ENCODE peak calls at places on chromosome 12, in five cellular contexts. I is pancreas, Y is tibial nerve, W is MM.1S, N is breast epithelium. U is an unnamed sample. For H3K4me1, the result is how much of the 10 kb centered on the place peaks cover.

GRCh38 chr12:45354399-45354798 is 138.5 kb downstream of the ANO6 start:
- DNase-seq in I (no peak), Y (no peak), W (peak), N (no peak), U (no peak)

GRCh38 chr12:64452559-64453329 is 824 bp downstream of the TBK1 start:
- DNase-seq in I (no peak), Y (no peak), W (peak), N (no peak), U (no peak)

GRCh38 chr12:41548926-41549325 is 360.8 kb downstream of the PDZRN4 start:
- DNase-seq in I (no peak), Y (no peak), W (no peak), N (no peak), U (no peak)

GRCh38 chr12:12821975-12822374 is 8.8 kb downstream of the DDX47 start:
- DNase-seq in I (no peak), Y (no peak), W (peak), N (no peak), U (no peak)

GRCh38 chr12:124848621-124849380 is 14.9 kb downstream of the SCARB1 start:
- DNase-seq in I (no peak), Y (no peak), W (no peak), N (no peak), U (no peak)

GRCh38 chr12:75798527-75798926 is 233.0 kb downstream of the PHLDA1 start:
- DNase-seq in I (no peak), Y (no peak), W (no peak), N (no peak), U (no peak)

GRCh38 chr12:72738811-72739210 is 466.6 kb downstream of the TRHDE start:
- DNase-seq in I (no peak), Y (no peak), W (no peak), N (no peak), U (no peak)

GRCh38 chr12:107027304-107028053 is 40.5 kb upstream of the MTERF2 start:
- DNase-seq in I (no peak), Y (no peak), W (no peak), N (no peak), U (no peak)

GRCh38 chr12:88419794-88420193 is 160.5 kb downstream of the KITLG start:
- DNase-seq in I (no peak), Y (no peak), W (no peak), N (no peak), U (no peak)

GRCh38 chr12:123951467-123951866 is 21.2 kb downstream of the CCDC92 start:
- DNase-seq in I (no peak), Y (no peak), W (no peak), N (no peak), U (no peak)

GRCh38 chr12:11703378-11703777 is 53.9 kb downstream of the ETV6 start:
- DNase-seq in I (no peak), Y (no peak), W (no peak), N (no peak), U (no peak)
- H3K4me1 ChIP-seq in I (under half), Y (under half), W (under half), N (under half), U (half or more)

GRCh38 chr12:93139028-93139665 is 210.1 kb upstream of the EEA1 start:
- DNase-seq in I (no peak), Y (no peak), W (no peak), N (no peak), U (no peak)
- H3K27ac ChIP-seq in I (no peak), Y (no peak), W (no peak), N (peak), U (no peak)

DNA sequence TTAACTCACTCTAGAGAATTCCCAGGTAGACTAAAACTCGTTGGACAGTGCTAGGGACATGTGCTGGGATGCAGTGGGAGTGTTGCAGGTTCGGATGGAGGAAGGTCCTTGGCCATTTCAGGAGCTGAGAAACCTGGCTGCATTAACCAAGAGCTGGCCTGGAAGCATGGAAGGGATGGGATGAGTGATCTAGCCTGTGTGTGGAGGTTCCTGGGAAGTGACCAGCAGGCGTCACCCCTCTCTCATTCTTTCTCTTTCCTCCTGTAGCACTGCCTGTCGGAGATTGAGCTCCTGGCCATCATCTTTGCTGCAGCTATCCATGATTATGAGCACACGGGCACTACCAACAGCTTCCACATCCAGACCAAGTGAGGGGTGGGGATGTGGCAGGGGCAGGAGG is 15.6 kb downstream of the PPP1R1A start:
- DNase-seq in I (no peak), Y (no peak), W (no peak), N (no peak), U (no peak)
- H3K4me3 ChIP-seq in I (no peak), Y (no peak), W (no peak), N (no peak), U (no peak)

GRCh38 chr12:113154351-113154973 is 4.9 kb downstream of the CFAP73 start:
- DNase-seq in I (no peak), Y (no peak), W (peak), N (no peak), U (no peak)
- H3K4me1 ChIP-seq in I (under half), Y (under half), W (under half), N (under half), U (under half)

GRCh38 chr12:54220092-54220557 is 31.3 kb upstream of the SMUG1 start:
- DNase-seq in I (no peak), Y (peak), W (peak), N (no peak), U (peak)
- H3K27ac ChIP-seq in I (no peak), Y (no peak), W (no peak), N (no peak), U (no peak)

DNA sequence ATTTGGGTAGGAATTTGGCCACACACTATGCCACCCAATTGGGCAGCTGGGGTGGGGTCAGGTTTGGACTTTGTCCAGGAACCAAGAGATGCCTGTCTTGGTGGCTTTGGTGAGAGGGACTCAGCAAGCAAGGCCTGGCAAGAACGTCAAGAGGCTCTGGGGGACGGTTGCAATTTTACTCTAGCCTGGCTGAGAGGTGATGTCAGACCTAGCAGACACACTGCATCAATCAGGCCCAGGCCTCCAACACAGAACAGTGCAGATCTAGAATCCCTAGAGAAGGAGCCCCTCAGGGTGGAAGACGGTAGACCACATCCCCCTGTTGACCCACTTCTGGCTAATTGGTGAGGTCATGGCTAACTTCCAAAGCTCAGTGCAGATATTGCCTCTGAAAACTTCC is 1.6 kb upstream of the UNC119B start:
- DNase-seq in I (no peak), Y (no peak), W (no peak), N (no peak), U (no peak)
- H3K4me3 ChIP-seq in I (no peak), Y (no peak), W (no peak), N (no peak), U (no peak)

U was measured in left ventricle myocardium inferior.